ENCODE peak calls at places on chromosomes 5 and 9, in nine cellular contexts. W is nucleus accumbens, S is Daoy, X is HT-29, P is NCI-H774, Y is endothelial cell, Q is cardiac fibroblast, N is germinal center, A is transverse colon. B is an unnamed sample.

GRCh38 chr5:180274695-180275094 is 17.2 kb downstream of the MAPK9 start:
- DNase-seq in W (no peak), S (no peak), X (no peak), P (no peak), Y (no peak), Q (no peak), N (no peak), A (no peak), B (no peak)

GRCh38 chr5:16596541-16596940 is 20.3 kb downstream of the RETREG1 start:
- DNase-seq in W (no peak), S (peak), X (no peak), P (no peak), Y (no peak), Q (no peak), N (no peak), A (no peak), B (no peak)

GRCh38 chr5:111694183-111694582 is 62.8 kb downstream of the NREP start:
- DNase-seq in W (no peak), S (peak), X (no peak), P (no peak), Y (no peak), Q (peak), N (no peak), A (no peak), B (no peak)

GRCh38 chr5:10289353-10289752 is 18.3 kb downstream of the CMBL start:
- DNase-seq in W (no peak), S (no peak), X (no peak), P (peak), Y (no peak), Q (no peak), N (no peak), A (peak), B (no peak)

GRCh38 chr5:157033071-157033583 is 25.8 kb downstream of the HAVCR1 start:
- DNase-seq in W (no peak), S (no peak), X (no peak), P (no peak), Y (no peak), Q (no peak), N (no peak), A (no peak), B (no peak)

GRCh38 chr9:104177676-104178075 is 83.6 kb downstream of the SMC2 start:
- DNase-seq in W (no peak), S (no peak), X (no peak), P (no peak), Y (no peak), Q (no peak), N (no peak), A (no peak), B (no peak)

GRCh38 chr5:135186662-135187522 is 152.9 kb upstream of the PITX1 start:
- DNase-seq in W (no peak), S (no peak), X (peak), P (no peak), Y (no peak), Q (no peak), N (no peak), A (no peak), B (no peak)

GRCh38 chr5:128271859-128272446 is 188.4 kb downstream of the SLC12A2 start:
- DNase-seq in W (no peak), S (peak), X (peak), P (no peak), Y (no peak), Q (peak), N (no peak), A (no peak), B (no peak)

GRCh38 chr5:56815657-56816545 is 552 bp downstream of the MAP3K1 start:
- DNase-seq in W (peak), S (peak), X (peak), P (peak), Y (peak), Q (no peak), N (peak), A (peak), B (peak)

GRCh38 chr9:113468716-113469448 is 5.4 kb downstream of the RGS3 start:
- DNase-seq in W (peak), S (no peak), X (no peak), P (no peak), Y (no peak), Q (no peak), N (no peak), A (no peak), B (no peak)

GRCh38 chr5:172683696-172684464 is 42.8 kb downstream of the NEURL1B start:
- DNase-seq in W (no peak), S (no peak), X (no peak), P (no peak), Y (peak), Q (no peak), N (peak), A (no peak), B (peak)

GRCh38 chr5:40911278-40911677 is 2.0 kb downstream of the C7 start:
- DNase-seq in W (no peak), S (no peak), X (no peak), P (no peak), Y (no peak), Q (no peak), N (no peak), A (no peak), B (no peak)